ENCODE peak calls at places on chromosomes 5 and 9, in seven cellular contexts. E is neural progenitor cell, Y is HCT116, W is hepatocyte, Z is GM23338, V is OCI-LY7, G is GM23248. T is an unnamed sample.

GRCh38 chr9:137435980-137436760 is 5.0 kb downstream of the ENTPD8 start:
- DNase-seq in E (no peak), Y (peak; percentile 57), W (peak; percentile 85), Z (no peak), V (no peak), G (peak; percentile 92), T (peak; percentile 90)

GRCh38 chr9:127077658-127077975 is 44.8 kb downstream of the ANGPTL2 start:
- DNase-seq in E (no peak), Y (no peak), W (no peak), Z (peak; percentile 18), V (no peak), G (no peak), T (no peak)

GRCh38 chr9:113566011-113566711 is 102.6 kb downstream of the RGS3 start:
- DNase-seq in E (no peak), Y (no peak), W (no peak), Z (no peak), V (no peak), G (peak; percentile 43), T (no peak)

GRCh38 chr5:74206571-74207550 is 433.7 kb downstream of the ENC1 start:
- DNase-seq in E (peak; percentile 29), Y (no peak), W (peak; percentile 39), Z (peak; percentile 38), V (no peak), G (peak; percentile 92), T (peak; percentile 26)

GRCh38 chr5:110104048-110104725 is 414.5 kb downstream of the MAN2A1 start:
- DNase-seq in E (no peak), Y (no peak), W (no peak), Z (no peak), V (no peak), G (no peak), T (no peak)

GRCh38 chr9:119003218-119003617 is 366.0 kb downstream of the BRINP1 start:
- DNase-seq in E (no peak), Y (no peak), W (no peak), Z (no peak), V (no peak), G (peak; percentile 82), T (no peak)

GRCh38 chr5:174147551-174147950 is 102.0 kb downstream of the NSG2 start:
- DNase-seq in E (no peak), Y (no peak), W (no peak), Z (no peak), V (no peak), G (no peak), T (no peak)

GRCh38 chr5:180367300-180367699 is 14.2 kb upstream of the GFPT2 start:
- DNase-seq in E (no peak), Y (no peak), W (no peak), Z (no peak), V (no peak), G (no peak), T (no peak)

GRCh38 chr5:65062684-65063083 is 294.0 kb downstream of the CWC27 start:
- DNase-seq in E (no peak), Y (no peak), W (peak; percentile 65), Z (no peak), V (no peak), G (peak; percentile 99), T (peak; percentile 70)

GRCh38 chr5:91419571-91420537 is 36.7 kb upstream of the ARRDC3 start:
- DNase-seq in E (peak; percentile 72), Y (peak; percentile 48), W (peak; percentile 73), Z (peak; percentile 77), V (peak; percentile 65), G (peak; percentile 63), T (peak; percentile 88)

GRCh38 chr9:126464694-126465441 is 138.2 kb downstream of the MVB12B start:
- DNase-seq in E (no peak), Y (no peak), W (no peak), Z (no peak), V (no peak), G (no peak), T (no peak)

GRCh38 chr9:124132671-124133147 is 121.1 kb downstream of the LHX2 start:
- DNase-seq in E (no peak), Y (no peak), W (no peak), Z (no peak), V (no peak), G (peak; percentile 25), T (no peak)

GRCh38 chr9:5764130-5764868 is 68.6 kb downstream of the ERMP1 start:
- DNase-seq in E (no peak), Y (no peak), W (no peak), Z (no peak), V (peak; percentile 83), G (no peak), T (no peak)

GRCh38 chr9:94681508-94681907 is 42.2 kb upstream of the FBP1 start:
- DNase-seq in E (peak; percentile 82), Y (peak; percentile 54), W (peak; percentile 85), Z (peak; percentile 80), V (peak; percentile 74), G (peak; percentile 95), T (peak; percentile 68)

GRCh38 chr5:132013006-132013689 is 1.7 kb upstream of the ACSL6 start:
- DNase-seq in E (no peak), Y (no peak), W (no peak), Z (no peak), V (no peak), G (no peak), T (no peak)

GRCh38 chr5:171810217-171810616 is 24.6 kb downstream of the SMIM23 start:
- DNase-seq in E (no peak), Y (no peak), W (no peak), Z (no peak), V (no peak), G (no peak), T (no peak)

GRCh38 chr9:111896942-111897830 is 572 bp downstream of the UGCG start:
- DNase-seq in E (no peak), Y (no peak), W (peak; percentile 83), Z (peak; percentile 72), V (no peak), G (peak; percentile 65), T (peak; percentile 13)

GRCh38 chr9:90953805-90954204 is 152.2 kb downstream of the SYK start:
- DNase-seq in E (no peak), Y (no peak), W (no peak), Z (no peak), V (no peak), G (no peak), T (no peak)

GRCh38 chr5:76403713-76403962 is 553 bp downstream of the IQGAP2 start:
- DNase-seq in E (no peak), Y (no peak), W (no peak), Z (no peak), V (no peak), G (no peak), T (no peak)

GRCh38 chr9:18890372-18890771 is 142.6 kb downstream of the SAXO1 start:
- DNase-seq in E (no peak), Y (no peak), W (no peak), Z (no peak), V (no peak), G (peak; percentile 24), T (peak; percentile 73)

DNA sequence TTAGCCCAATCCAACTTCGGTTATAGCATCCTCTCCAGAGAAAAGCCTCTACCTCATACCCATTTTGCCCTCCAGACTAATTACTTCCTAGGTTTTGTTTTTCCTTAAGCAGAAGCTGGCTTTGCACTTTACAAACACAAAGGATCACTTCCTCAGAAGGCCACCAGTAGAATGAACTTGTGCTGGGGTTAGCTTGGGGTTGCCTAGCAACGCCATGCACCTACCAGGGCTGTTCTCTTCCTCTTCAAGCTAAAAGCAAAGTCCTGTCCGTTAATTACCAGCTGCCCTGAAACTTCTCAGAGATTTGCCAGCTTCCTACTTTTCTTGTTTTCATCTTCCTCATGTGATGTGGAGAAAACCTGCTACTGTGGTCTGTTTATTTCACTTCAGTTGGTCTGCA is 132.0 kb upstream of the WWC1 start:
- DNase-seq in E (peak; percentile 41), Y (no peak), W (peak; percentile 53), Z (peak; percentile 84), V (peak; percentile 4), G (no peak), T (no peak)
- TF ChIP-seq EZH2phosphoT487 in E (no peak), Y (no peak), W (no peak), Z (no peak), V (no peak), G (no peak), T (no peak)

GRCh38 chr5:128537306-128537998 is 593 bp downstream of the FBN2 start:
- DNase-seq in E (peak; percentile 73), Y (no peak), W (peak; percentile 63), Z (peak; percentile 60), V (no peak), G (peak; percentile 79), T (peak; percentile 27)
- H3K4me3 ChIP-seq in E (peak overlapping the region; percentile 82), Y (no peak overlapping the region), W (peak overlapping the region; percentile 91), Z (peak overlapping the region; percentile 79), V (no peak overlapping the region), G (peak overlapping the region; percentile 82), T (peak overlapping the region; percentile 92)

DNA sequence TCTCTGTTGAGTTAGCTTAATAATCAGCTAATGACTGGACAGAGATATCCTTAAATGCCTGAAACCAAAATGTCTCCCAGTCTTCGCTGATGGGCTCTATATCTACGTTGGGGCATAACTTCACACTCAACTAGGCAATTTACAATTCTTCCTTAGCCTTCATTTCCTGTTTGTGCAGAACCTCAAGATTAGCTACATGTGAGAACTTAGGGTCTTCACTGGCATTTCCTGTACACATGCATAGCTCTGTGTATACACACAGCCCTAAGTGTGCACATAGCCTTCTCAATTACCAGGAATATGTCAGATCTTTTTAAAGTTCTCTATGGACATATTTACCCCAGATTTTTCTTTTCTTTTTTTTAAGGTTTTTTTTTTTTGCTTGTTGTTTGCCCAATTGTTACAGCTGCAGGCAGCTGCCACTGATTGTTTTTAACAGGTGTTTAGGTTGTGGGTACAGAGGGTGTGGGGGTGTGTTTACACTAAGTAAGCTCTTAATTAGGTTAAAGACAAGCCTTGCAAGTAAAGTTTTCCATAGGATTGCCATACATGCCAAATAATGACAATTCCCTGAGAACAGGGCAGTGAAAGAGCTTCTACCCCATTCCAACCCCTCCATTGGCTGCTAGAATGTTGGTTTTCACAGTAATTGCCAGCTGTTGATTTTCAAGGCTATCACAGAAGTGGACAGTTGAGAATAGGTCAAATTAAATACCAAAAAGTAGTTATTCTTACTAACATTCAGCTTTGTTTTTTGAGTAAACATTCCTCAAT is 441.0 kb downstream of the TLE4 start:
- DNase-seq in E (no peak), Y (no peak), W (no peak), Z (no peak), V (peak; percentile 1), G (no peak), T (no peak)
- H3K4me2 ChIP-seq in E (no peak overlapping the region), Y (no peak overlapping the region), W (no peak overlapping the region), Z (no peak overlapping the region), V (no peak overlapping the region), G (no peak overlapping the region), T (no peak overlapping the region)

DNA sequence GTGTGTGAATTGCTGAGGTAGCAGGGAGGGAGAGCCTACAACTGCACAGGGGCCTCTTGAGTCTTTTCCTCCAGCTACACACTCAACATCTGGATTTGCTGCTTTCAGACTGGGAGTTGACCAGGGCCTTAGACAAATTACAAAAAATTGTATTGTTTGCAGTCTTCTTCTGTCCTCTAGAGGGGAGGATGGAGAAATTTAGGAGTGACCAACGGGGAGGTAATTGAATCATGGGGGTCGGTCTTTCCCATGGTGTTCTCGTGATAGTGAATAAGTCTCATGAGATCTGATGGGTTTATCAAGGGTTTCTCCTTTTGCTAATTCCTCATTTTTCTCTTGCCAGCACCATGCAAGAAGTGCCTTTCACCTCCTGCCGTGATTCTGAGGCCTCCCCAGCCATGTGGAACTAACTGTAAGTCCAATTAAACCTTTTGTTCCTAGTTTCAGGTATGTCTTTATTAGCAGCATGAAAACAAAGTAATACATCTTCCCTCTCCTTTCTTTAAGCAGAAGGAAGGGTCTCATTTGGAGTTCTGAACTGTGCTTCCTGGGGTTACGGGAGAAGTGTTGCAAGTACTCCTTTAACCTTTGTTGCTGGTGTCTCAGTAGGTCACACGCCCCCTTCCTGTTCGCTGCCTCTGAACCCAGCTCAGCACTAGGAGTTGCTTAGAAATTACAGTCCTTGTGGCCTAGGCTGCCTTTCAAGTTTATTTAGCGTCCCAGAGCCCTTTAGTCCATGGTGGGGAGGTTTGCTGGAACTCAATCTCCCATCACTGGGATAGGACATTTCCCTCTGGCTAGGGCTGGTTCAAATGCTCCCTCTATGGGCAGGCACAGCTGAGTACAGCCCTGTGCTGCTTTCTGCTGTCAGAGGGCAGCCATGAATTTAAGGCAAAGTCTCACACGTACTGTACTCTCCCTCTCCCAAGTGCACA is 4.4 kb downstream of the IFNA8 start:
- DNase-seq in E (peak; percentile 13), Y (no peak), W (no peak), Z (peak; percentile 54), V (no peak), G (peak; percentile 12), T (no peak)
- TF ChIP-seq EZH2phosphoT487 in E (no peak), Y (no peak), W (no peak), Z (no peak), V (no peak), G (no peak), T (no peak)

T was measured in PC-3.